ENCODE peak calls at places on chromosomes 6 and 20, in eight cellular contexts. A is SK-N-SH, N is GM23338, U is stomach, K is Panc1, L is breast epithelium, P is HCT116, H is GM12878. E is an unnamed sample.

GRCh38 chr6:5014072-5014561 is 10.3 kb upstream of the RPP40 start:
- DNase-seq in U (no peak), H (no peak), L (no peak), K (no peak), A (no peak), N (no peak), P (no peak), E (no peak)

GRCh38 chr6:167476844-167477595 is 152.1 kb downstream of the TTLL2 start:
- DNase-seq in A (no peak), N (no peak), H (no peak), U (no peak), L (no peak), P (no peak), K (no peak), E (no peak)

GRCh38 chr6:101777646-101778045 is 384.1 kb downstream of the GRIK2 start:
- DNase-seq in U (no peak), H (no peak), P (no peak), N (no peak), K (no peak), L (no peak), A (no peak), E (no peak)

GRCh38 chr6:169158750-169159149 is 94.9 kb downstream of the THBS2 start:
- DNase-seq in A (no peak), K (no peak), L (no peak), H (no peak), P (no peak), U (no peak), N (no peak), E (no peak)

GRCh38 chr20:407097-407952 is 774 bp upstream of the RBCK1 start:
- DNase-seq in A (peak), L (peak), K (peak), P (peak), H (no peak), U (peak), N (peak), E (peak)

GRCh38 chr20:33490023-33490933 is at the start of gene CBFA2T2:
- DNase-seq in L (peak), N (no peak), H (no peak), A (no peak), K (no peak), U (no peak), P (peak), E (no peak)

GRCh38 chr20:39674842-39675241 is 712.7 kb downstream of the DHX35 start:
- DNase-seq in L (no peak), H (no peak), N (no peak), A (no peak), P (no peak), K (no peak), U (no peak), E (no peak)

GRCh38 chr20:50019466-50020256 is 36.9 kb downstream of the SNAI1 start:
- DNase-seq in U (no peak), L (peak), H (no peak), K (no peak), N (no peak), P (no peak), A (no peak), E (no peak)

GRCh38 chr20:32358883-32359632 is 927 bp downstream of the ASXL1 start:
- DNase-seq in K (no peak), N (peak), L (peak), H (no peak), U (peak), P (no peak), A (peak), E (peak)

GRCh38 chr6:45512594-45512993 is 134.9 kb upstream of the SUPT3H start:
- DNase-seq in P (no peak), N (no peak), K (no peak), U (no peak), H (no peak), A (no peak), L (no peak), E (no peak)

GRCh38 chr6:107538856-107539387 is 49.0 kb downstream of the SOBP start:
- DNase-seq in H (no peak), P (no peak), L (no peak), A (no peak), N (no peak), U (no peak), K (no peak), E (no peak)

GRCh38 chr6:157229733-157230132 is 93.6 kb downstream of the TMEM242 start:
- DNase-seq in P (no peak), H (no peak), A (no peak), L (no peak), N (peak), K (no peak), U (no peak), E (no peak)

GRCh38 chr20:44540834-44541233 is 19.0 kb upstream of the SERINC3 start:
- DNase-seq in N (peak), U (no peak), P (no peak), L (no peak), H (no peak), K (no peak), A (no peak), E (no peak)

GRCh38 chr20:59701236-59701635 is 96.9 kb downstream of the PHACTR3 start:
- DNase-seq in A (no peak), U (no peak), K (no peak), N (no peak), P (no peak), H (no peak), L (no peak), E (no peak)

GRCh38 chr20:9838378-9839295 is at the start of gene PAK5:
- DNase-seq in N (peak), H (no peak), L (peak), K (no peak), P (peak), A (peak), U (peak), E (peak)

GRCh38 chr20:15047561-15047960 is 710.1 kb upstream of the FLRT3 start:
- DNase-seq in U (no peak), H (no peak), P (no peak), L (no peak), K (no peak), N (no peak), A (no peak), E (no peak)

GRCh38 chr6:157774153-157775135 is 48.6 kb upstream of the SNX9 start:
- DNase-seq in K (no peak), N (no peak), P (no peak), U (no peak), A (peak), H (no peak), L (no peak), E (no peak)

GRCh38 chr20:63232235-63233060 is 3.3 kb upstream of the BIRC7 start:
- DNase-seq in U (no peak), P (peak), H (no peak), N (no peak), L (no peak), A (no peak), K (peak), E (no peak)

GRCh38 chr6:44856495-44856878 is 469.0 kb downstream of the CDC5L start:
- DNase-seq in N (no peak), U (no peak), P (no peak), H (no peak), A (no peak), L (no peak), K (no peak), E (no peak)

DNA sequence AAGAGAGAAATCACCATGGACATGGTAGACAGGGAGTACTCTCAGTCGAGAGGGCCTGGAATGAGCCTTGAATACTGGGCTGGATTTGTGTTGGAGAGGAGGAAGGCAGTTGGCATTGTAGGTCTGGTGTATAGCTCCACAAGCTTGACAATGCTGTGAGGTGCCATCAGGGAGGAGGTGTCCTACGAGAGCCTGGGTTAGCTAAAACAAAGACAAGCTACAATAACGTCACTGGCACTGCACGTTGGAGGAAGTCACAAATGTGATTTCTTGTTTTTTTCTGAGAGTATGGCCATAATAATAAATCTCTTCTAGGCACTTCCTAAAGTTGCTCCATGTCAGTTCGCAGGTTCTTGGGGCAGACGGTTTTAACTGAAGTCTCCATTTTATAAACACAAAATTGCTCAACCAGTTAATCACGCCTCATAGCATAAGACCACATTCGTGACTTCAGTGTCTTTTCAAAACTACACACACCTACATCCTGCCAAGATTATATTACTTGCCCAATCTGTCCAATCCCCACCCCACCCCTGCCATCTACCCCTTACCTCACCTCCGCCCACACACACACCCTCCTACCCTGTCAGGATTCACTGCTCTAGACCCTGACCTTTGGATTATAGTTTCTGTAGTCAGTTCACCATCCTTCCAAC is 4.4 kb upstream of the HLA-DMB start:
- DNase-seq in N (no peak), L (no peak), A (no peak), U (no peak), P (no peak), H (peak), K (no peak), E (peak)
- TF ChIP-seq POLR2AphosphoS5 in N (no peak), L (no peak), A (no peak), U (no peak), P (no peak), H (no peak), K (no peak), E (no peak)

DNA sequence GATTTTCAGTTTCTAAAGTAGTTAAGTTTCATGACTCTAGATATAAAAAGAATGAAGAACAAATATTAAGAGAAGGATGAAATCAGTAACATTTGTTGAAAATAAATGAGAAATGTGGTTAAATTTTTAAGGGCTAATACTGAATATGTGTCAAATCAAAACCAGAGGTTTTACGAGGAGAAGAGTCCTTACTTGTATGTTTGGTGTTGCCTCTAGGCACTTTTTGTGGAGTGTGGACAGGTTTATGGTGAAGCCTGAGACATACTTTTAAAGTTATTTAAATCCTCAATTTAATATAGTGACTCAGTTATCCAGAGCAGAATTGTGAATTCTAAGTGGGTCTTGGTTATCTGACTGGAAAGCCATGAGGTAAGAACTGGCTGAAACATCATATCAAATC is 68.7 kb downstream of the COL19A1 start:
- DNase-seq in P (no peak), L (no peak), A (no peak), U (no peak), K (no peak), H (no peak), N (no peak), E (no peak)
- TF ChIP-seq POLR2AphosphoS5 in P (no peak), L (no peak), A (no peak), U (no peak), K (no peak), H (no peak), N (no peak), E (no peak)

DNA sequence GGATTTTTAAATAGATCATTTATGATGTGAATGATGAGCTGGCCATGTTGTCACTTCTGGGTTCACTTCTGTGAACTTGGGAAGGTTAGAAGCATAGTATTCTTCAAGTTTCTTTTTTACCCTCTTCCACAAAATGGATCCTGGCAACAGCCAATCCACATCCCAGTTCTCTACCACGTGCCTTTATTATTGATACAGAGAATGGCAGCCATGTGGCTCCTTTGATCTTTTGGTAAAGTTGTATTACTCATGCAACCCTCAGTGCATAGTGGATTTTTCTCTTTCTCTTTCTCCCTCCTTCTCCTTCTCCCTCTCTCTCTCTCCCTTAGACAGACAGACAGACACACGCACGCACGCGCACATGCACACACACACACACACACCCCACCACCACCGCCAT is 50.0 kb downstream of the SYNDIG1 start:
- DNase-seq in H (no peak), P (no peak), N (no peak), K (no peak), U (no peak), A (no peak), L (no peak), E (no peak)
- TF ChIP-seq POLR2AphosphoS5 in H (no peak), P (no peak), N (no peak), K (no peak), U (no peak), A (no peak), L (no peak), E (no peak)

DNA sequence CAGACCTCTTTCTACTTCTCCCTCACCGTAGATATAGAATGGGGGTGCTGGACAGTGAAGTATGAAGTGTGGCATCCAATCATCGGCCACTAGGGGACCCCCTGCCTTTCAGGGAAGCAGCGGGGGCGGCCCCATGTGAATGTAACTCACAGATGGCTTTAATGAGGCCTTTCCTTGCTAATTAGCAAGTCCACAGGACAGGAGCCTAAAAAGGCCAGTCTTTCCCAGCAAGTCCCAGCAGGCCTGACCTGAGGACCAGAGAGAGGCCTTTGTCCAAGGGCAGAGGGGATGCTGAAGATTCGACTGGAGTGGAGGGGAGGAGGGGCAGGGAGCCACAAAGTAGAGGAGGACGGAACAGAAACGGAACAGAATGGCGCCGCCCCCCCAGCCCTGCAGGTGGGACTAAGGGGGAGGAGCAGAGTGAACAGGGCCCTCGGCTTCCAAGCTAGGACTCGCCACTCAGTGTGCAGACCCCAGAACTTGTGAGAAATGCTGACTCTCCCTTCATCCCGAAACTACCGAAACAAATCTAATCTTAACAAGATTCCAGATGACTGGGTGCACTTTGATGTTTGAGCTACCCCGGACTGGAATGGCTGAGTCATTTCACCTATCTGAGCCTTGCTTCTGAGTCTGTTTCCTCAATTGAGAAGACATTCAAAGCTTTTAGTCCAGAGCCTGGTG is 5.8 kb downstream of the C6orf132 start:
- DNase-seq in P (peak), L (no peak), H (peak), A (peak), N (peak), U (peak), K (no peak), E (no peak)
- TF ChIP-seq POLR2AphosphoS5 in P (peak), L (no peak), H (no peak), A (no peak), N (peak), U (no peak), K (no peak), E (no peak)

GRCh38 chr6:9518433-9518832 is 896.4 kb downstream of the TFAP2A start:
- DNase-seq in L (no peak), H (no peak), U (no peak), A (no peak), N (no peak), K (no peak), P (no peak), E (no peak)

GRCh38 chr6:9520417-9521151 is 894.3 kb downstream of the TFAP2A start:
- DNase-seq in N (no peak), K (no peak), A (no peak), H (peak), P (peak), L (no peak), U (no peak), E (no peak)

GRCh38 chr6:9523462-9523861 is 891.4 kb downstream of the TFAP2A start:
- DNase-seq in K (no peak), A (no peak), H (no peak), P (no peak), L (no peak), N (no peak), U (no peak), E (no peak)

GRCh38 chr6:9522101-9522500 is 892.8 kb downstream of the TFAP2A start:
- DNase-seq in K (no peak), N (no peak), A (no peak), H (no peak), U (no peak), P (no peak), L (no peak), E (no peak)

GRCh38 chr6:9521152-9521530 is 893.7 kb downstream of the TFAP2A start:
- DNase-seq in H (peak), N (no peak), L (no peak), A (no peak), P (no peak), K (no peak), U (no peak), E (no peak)
- TF ChIP-seq POLR2AphosphoS5 in H (no peak), N (no peak), L (no peak), A (no peak), P (no peak), K (no peak), U (no peak), E (no peak)

GRCh38 chr6:36493859-36494258 is 51.1 kb downstream of the KCTD20 start:
- DNase-seq in N (peak), A (no peak), U (no peak), H (no peak), K (no peak), P (no peak), L (no peak), E (no peak)
- TF ChIP-seq POLR2AphosphoS5 in N (no peak), A (no peak), U (no peak), H (no peak), K (no peak), P (no peak), L (no peak), E (no peak)

GRCh38 chr6:90005048-90005827 is 111.0 kb downstream of the GJA10 start:
- DNase-seq in N (no peak), P (no peak), A (no peak), L (no peak), H (no peak), U (no peak), K (no peak), E (no peak)

GRCh38 chr6:90004511-90004910 is 110.2 kb downstream of the GJA10 start:
- DNase-seq in U (no peak), H (no peak), K (no peak), N (no peak), L (peak), P (no peak), A (no peak), E (no peak)

GRCh38 chr6:90008908-90009501 is 114.7 kb downstream of the GJA10 start:
- DNase-seq in P (no peak), N (no peak), K (peak), H (no peak), A (no peak), U (no peak), L (no peak), E (no peak)

GRCh38 chr6:90003941-90004340 is 109.7 kb downstream of the GJA10 start:
- DNase-seq in U (no peak), A (no peak), P (no peak), H (no peak), K (no peak), L (no peak), N (no peak), E (no peak)

GRCh38 chr6:90008189-90008907 is 114.1 kb downstream of the GJA10 start:
- DNase-seq in U (no peak), P (no peak), L (no peak), H (peak), K (no peak), N (no peak), A (no peak), E (no peak)
- TF ChIP-seq POLR2AphosphoS5 in U (no peak), P (no peak), L (no peak), H (no peak), K (no peak), N (no peak), A (no peak), E (no peak)

E was measured in spleen.